ENCODE peak calls at places on chromosomes 11 and 22, in six cellular contexts. K is cardiac fibroblast, W is GM12878, X is B cell, L is thoracic aorta, C is glutamatergic neuron. P is an unnamed sample.

GRCh38 chr22:43346521-43346929 is 3.4 kb upstream of the SCUBE1 start:
- DNase-seq in K (peak; percentile 31), W (no peak), X (peak; percentile 67), L (no peak), C (peak; percentile 69), P (no peak)

GRCh38 chr11:122398167-122398566 is 257.4 kb upstream of the UBASH3B start:
- DNase-seq in K (peak; percentile 2), W (no peak), X (no peak), L (no peak), C (no peak), P (no peak)

GRCh38 chr11:28086569-28086968 is 21.4 kb downstream of the KIF18A start:
- DNase-seq in K (peak; percentile 85), W (no peak), X (no peak), L (no peak), C (no peak), P (no peak)

GRCh38 chr11:111870887-111871692 is at the start of gene ALG9:
- DNase-seq in K (peak; percentile 88), W (peak; percentile 56), X (peak; percentile 90), L (peak; percentile 47), C (peak; percentile 91), P (no peak)

GRCh38 chr11:3855808-3856491 is 486 bp downstream of the STIM1 start:
- DNase-seq in K (peak; percentile 28), W (no peak), X (peak; percentile 70), L (no peak), C (peak; percentile 54), P (no peak)

GRCh38 chr22:50146440-50147228 is 23.9 kb upstream of the PANX2 start:
- DNase-seq in K (peak; percentile 82), W (no peak), X (no peak), L (no peak), C (no peak), P (no peak)

GRCh38 chr22:40341604-40342003 is 4.7 kb upstream of the ADSL start:
- DNase-seq in K (no peak), W (no peak), X (no peak), L (no peak), C (no peak), P (no peak)

GRCh38 chr11:128208329-128209220 is 378.8 kb downstream of the ETS1 start:
- DNase-seq in K (peak; percentile 98), W (no peak), X (no peak), L (peak; percentile 16), C (no peak), P (no peak)

GRCh38 chr11:110587972-110588371 is 124.3 kb downstream of the ARHGAP20 start:
- DNase-seq in K (peak; percentile 45), W (no peak), X (no peak), L (no peak), C (no peak), P (no peak)

GRCh38 chr22:23282089-23282501 is 101.8 kb downstream of the BCR start:
- DNase-seq in K (peak; percentile 78), W (no peak), X (no peak), L (peak; percentile 89), C (no peak), P (no peak)

GRCh38 chr11:116844722-116845121 is 7.3 kb upstream of the APOA1 start:
- DNase-seq in K (no peak), W (no peak), X (no peak), L (no peak), C (no peak), P (no peak)

GRCh38 chr22:38696606-38697005 is 4.1 kb downstream of the JOSD1 start:
- DNase-seq in K (peak; percentile 94), W (no peak), X (no peak), L (no peak), C (no peak), P (no peak)

GRCh38 chr11:134124660-134125451 is 56.0 kb downstream of the JAM3 start:
- DNase-seq in K (peak; percentile 76), W (no peak), X (peak; percentile 13), L (no peak), C (peak; percentile 81), P (peak; percentile 93)

GRCh38 chr11:129331871-129332274 is 43.8 kb upstream of the BARX2 start:
- DNase-seq in K (peak; percentile 78), W (peak; percentile 11), X (peak; percentile 64), L (peak; percentile 39), C (peak; percentile 91), P (no peak)

GRCh38 chr11:124892131-124892530 is 5.5 kb downstream of the ROBO4 start:
- DNase-seq in K (no peak), W (no peak), X (no peak), L (no peak), C (no peak), P (no peak)

GRCh38 chr11:124760205-124760652 is 1.9 kb downstream of the ESAM start:
- DNase-seq in K (no peak), W (no peak), X (peak; percentile 75), L (no peak), C (peak; percentile 24), P (no peak)

GRCh38 chr11:1705121-1706052 is 8.4 kb downstream of the KRTAP5-6 start:
- DNase-seq in K (no peak), W (no peak), X (no peak), L (no peak), C (no peak), P (no peak)

GRCh38 chr11:104776501-104777170 is 121.6 kb downstream of the CASP12 start:
- DNase-seq in K (no peak), W (no peak), X (no peak), L (no peak), C (no peak), P (no peak)

GRCh38 chr22:42368379-42369249 is 63.6 kb downstream of the NFAM1 start:
- DNase-seq in K (no peak), W (no peak), X (peak; percentile 56), L (no peak), C (peak; percentile 48), P (no peak)

GRCh38 chr11:128488471-128488870 is 98.9 kb downstream of the ETS1 start:
- DNase-seq in K (peak; percentile 98), W (no peak), X (no peak), L (peak; percentile 47), C (no peak), P (no peak)

GRCh38 chr11:88359529-88359928 is 22.0 kb upstream of the CTSC start:
- DNase-seq in K (no peak), W (peak; percentile 74), X (no peak), L (no peak), C (no peak), P (no peak)

GRCh38 chr11:57542582-57542981 is 5.2 kb downstream of the SMTNL1 start:
- DNase-seq in K (no peak), W (no peak), X (no peak), L (no peak), C (no peak), P (no peak)

GRCh38 chr22:49566141-49566541 is 261.5 kb downstream of the BRD1 start:
- DNase-seq in K (no peak), W (no peak), X (no peak), L (no peak), C (no peak), P (peak; percentile 73)

GRCh38 chr11:134041349-134041748 is 27.5 kb upstream of the JAM3 start:
- DNase-seq in K (no peak), W (no peak), X (no peak), L (no peak), C (no peak), P (no peak)

GRCh38 chr22:49657275-49657973 is 170.2 kb downstream of the BRD1 start:
- DNase-seq in K (no peak), W (peak; percentile 67), X (peak; percentile 85), L (no peak), C (no peak), P (no peak)

GRCh38 chr22:48320671-48321515 is 1506.8 kb downstream of the BRD1 start:
- DNase-seq in K (no peak), W (no peak), X (no peak), L (no peak), C (no peak), P (no peak)

GRCh38 chr11:2630679-2631078 is 69.1 kb downstream of the KCNQ1OT1 start:
- DNase-seq in K (no peak), W (no peak), X (no peak), L (no peak), C (no peak), P (no peak)

DNA sequence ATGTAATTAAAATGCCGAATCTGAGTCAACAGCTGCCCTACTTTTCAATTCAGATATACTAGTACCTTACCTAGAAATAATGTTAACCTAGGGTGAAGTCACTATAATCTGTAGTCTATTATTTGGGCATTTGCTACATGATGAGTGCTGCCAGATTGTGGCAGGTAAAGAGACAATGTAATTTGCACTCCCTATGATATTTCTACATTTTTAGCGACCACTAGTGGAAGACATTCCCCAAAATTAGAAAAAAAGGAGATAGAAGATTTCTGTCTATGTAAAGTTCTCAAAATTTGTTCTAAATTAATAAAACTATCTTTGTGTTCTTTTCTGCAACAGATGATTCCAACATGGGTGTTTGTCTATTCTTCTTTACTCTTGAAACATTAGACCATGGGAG is 14.1 kb downstream of the MS4A1 start:
- DNase-seq in K (no peak), W (no peak), X (no peak), L (no peak), C (no peak), P (no peak)
- TF ChIP-seq CTCF in K (no peak), W (peak; percentile 16), X (no peak), L (no peak), C (no peak), P (no peak)

DNA sequence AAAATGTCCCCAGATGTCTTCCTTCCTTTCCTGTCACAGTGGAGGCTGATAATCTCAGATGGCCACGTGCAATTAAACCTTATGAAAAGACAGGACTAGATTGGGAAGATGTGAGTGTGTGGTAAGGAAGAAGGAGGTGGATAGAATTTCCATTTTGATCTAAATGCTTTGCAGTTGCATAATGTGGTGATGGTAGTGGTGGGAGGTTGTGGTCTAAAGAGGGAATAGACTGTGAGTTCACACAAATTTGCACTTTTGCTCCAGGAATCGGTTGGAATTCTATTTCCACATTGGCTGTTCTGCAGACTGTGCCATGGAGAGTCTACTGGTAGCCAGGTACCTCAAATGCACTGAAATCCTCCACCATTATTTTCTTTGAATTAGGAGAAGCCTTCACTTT is 93.3 kb downstream of the ZBTB16 start:
- DNase-seq in K (no peak), W (no peak), X (no peak), L (no peak), C (no peak), P (no peak)
- TF ChIP-seq CTCF in K (no peak), W (no peak), X (no peak), L (no peak), C (no peak), P (no peak)

GRCh38 chr11:19553683-19554333 is 158.8 kb upstream of the NAV2 start:
- DNase-seq in K (peak; percentile 82), W (no peak), X (peak; percentile 69), L (peak; percentile 50), C (peak; percentile 91), P (no peak)
- TF ChIP-seq CTCF in K (peak; percentile 79), W (peak; percentile 82), X (peak; percentile 84), L (peak; percentile 89), C (peak; percentile 96), P (peak; percentile 97)

GRCh38 chr11:19589567-19590260 is 122.9 kb upstream of the NAV2 start:
- DNase-seq in K (no peak), W (no peak), X (no peak), L (no peak), C (no peak), P (no peak)

GRCh38 chr11:19592842-19593241 is 119.8 kb upstream of the NAV2 start:
- DNase-seq in K (no peak), W (no peak), X (no peak), L (no peak), C (no peak), P (no peak)

DNA sequence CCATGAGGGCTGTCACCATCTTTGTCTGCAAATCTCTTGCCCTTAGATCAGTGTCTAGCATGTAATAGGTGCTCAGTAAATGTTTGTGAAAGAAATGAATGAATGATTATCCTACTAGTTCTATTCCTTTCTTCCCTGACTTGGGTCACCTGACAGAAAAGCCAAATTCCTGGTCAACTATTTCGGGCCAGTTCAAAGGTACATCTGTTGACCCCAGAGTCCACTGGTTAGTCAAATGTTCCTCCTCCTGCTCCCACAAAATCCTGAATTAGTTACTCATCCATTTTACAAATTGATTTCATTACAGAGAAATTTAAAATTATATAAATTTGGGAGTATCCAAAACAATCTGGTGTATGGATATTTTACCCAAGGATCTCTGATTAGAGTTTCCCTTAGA is 124.7 kb upstream of the NAV2 start:
- DNase-seq in K (no peak), W (no peak), X (no peak), L (no peak), C (no peak), P (no peak)
- TF ChIP-seq CTCF in K (no peak), W (no peak), X (no peak), L (no peak), C (no peak), P (no peak)